ENCODE peak calls at places on chromosomes 12 and 14, in ten cellular contexts. S is stomach; B is CD8-positive, alpha-beta memory T cell; Z is left ventricle myocardium inferior; J is A549; P is neural progenitor cell; Q is fibroblast of lung; H is PC-9; L is DND-41; N is mesendoderm. C is an unnamed sample.

GRCh38 chr12:104555650-104556049 is 98.9 kb downstream of the CHST11 start:
- DNase-seq in N (no peak), Z (no peak), Q (no peak), B (no peak), H (no peak), S (no peak), J (no peak), P (peak; percentile 31), L (no peak), C (peak; percentile 29)

GRCh38 chr12:14260011-14260993 is 105.2 kb upstream of the ATF7IP start:
- DNase-seq in S (peak; percentile 89), L (no peak), Z (peak; percentile 91), H (peak; percentile 94), Q (peak; percentile 98), B (no peak), N (peak; percentile 99), J (peak; percentile 43), P (peak; percentile 93), C (peak; percentile 88)

GRCh38 chr12:87848248-87848868 is 180.8 kb downstream of the C12orf50 start:
- DNase-seq in N (peak; percentile 60), L (no peak), Z (no peak), Q (peak; percentile 58), J (peak; percentile 78), S (no peak), B (peak; percentile 4), P (peak; percentile 66), H (peak; percentile 2), C (no peak)

GRCh38 chr12:80776706-80777105 is 60.0 kb downstream of the MYF5 start:
- DNase-seq in Z (no peak), S (no peak), L (no peak), P (no peak), Q (no peak), N (no peak), H (no peak), B (no peak), J (no peak), C (peak; percentile 13)

GRCh38 chr12:74747305-74747704 is 209.7 kb downstream of the ATXN7L3B start:
- DNase-seq in N (peak; percentile 7), Z (no peak), S (no peak), L (no peak), H (no peak), J (peak; percentile 33), Q (peak; percentile 35), P (no peak), B (no peak), C (no peak)

GRCh38 chr14:98580131-98580678 is 691.8 kb downstream of the BCL11B start:
- DNase-seq in Q (peak; percentile 23), P (peak; percentile 67), H (no peak), Z (no peak), J (no peak), S (no peak), N (peak; percentile 45), B (peak; percentile 14), L (peak; percentile 44), C (peak; percentile 42)

GRCh38 chr12:40171501-40171900 is 53.3 kb upstream of the LRRK2 start:
- DNase-seq in L (no peak), Z (no peak), J (no peak), P (no peak), Q (no peak), S (no peak), H (no peak), N (no peak), B (no peak), C (no peak)

GRCh38 chr12:26452511-26452910 is 257.1 kb downstream of the SSPN start:
- DNase-seq in J (no peak), B (no peak), P (no peak), Z (no peak), Q (no peak), L (no peak), N (peak; percentile 17), S (no peak), H (no peak), C (no peak)

GRCh38 chr12:69290545-69291277 is 51.3 kb downstream of the CPSF6 start:
- DNase-seq in P (peak; percentile 90), L (peak; percentile 77), Q (peak; percentile 69), N (peak; percentile 95), J (peak; percentile 90), H (peak; percentile 67), Z (peak; percentile 57), B (peak; percentile 74), S (peak; percentile 90), C (peak; percentile 36)

GRCh38 chr12:82028772-82029171 is 269.6 kb upstream of the PPFIA2 start:
- DNase-seq in P (no peak), B (no peak), Z (no peak), H (no peak), L (no peak), Q (no peak), J (no peak), N (no peak), S (no peak), C (no peak)

GRCh38 chr12:104306943-104307654 is 3.6 kb downstream of the EID3 start:
- DNase-seq in Z (no peak), J (peak; percentile 62), L (no peak), P (no peak), B (no peak), N (no peak), S (no peak), H (no peak), Q (peak; percentile 20), C (no peak)

GRCh38 chr14:76154539-76155126 is 2.9 kb downstream of the GPATCH2L start:
- DNase-seq in N (peak; percentile 44), J (no peak), S (no peak), P (no peak), Q (no peak), Z (no peak), H (no peak), B (no peak), L (no peak), C (no peak)

GRCh38 chr14:76149196-76149595 is 2.5 kb upstream of the GPATCH2L start:
- DNase-seq in B (no peak), Q (no peak), L (no peak), H (no peak), P (no peak), S (no peak), J (no peak), N (no peak), Z (no peak), C (no peak)

GRCh38 chr14:76151398-76152332 is at the start of gene GPATCH2L:
- DNase-seq in B (peak; percentile 93), J (peak; percentile 88), N (peak; percentile 96), L (peak; percentile 98), Q (peak; percentile 83), S (peak; percentile 96), Z (peak; percentile 96), P (peak; percentile 97), H (peak; percentile 99), C (peak; percentile 62)

GRCh38 chr14:76153919-76154318 is 2.2 kb downstream of the GPATCH2L start:
- DNase-seq in H (no peak), B (no peak), J (no peak), Z (no peak), P (no peak), Q (no peak), S (no peak), L (no peak), N (no peak), C (no peak)

DNA sequence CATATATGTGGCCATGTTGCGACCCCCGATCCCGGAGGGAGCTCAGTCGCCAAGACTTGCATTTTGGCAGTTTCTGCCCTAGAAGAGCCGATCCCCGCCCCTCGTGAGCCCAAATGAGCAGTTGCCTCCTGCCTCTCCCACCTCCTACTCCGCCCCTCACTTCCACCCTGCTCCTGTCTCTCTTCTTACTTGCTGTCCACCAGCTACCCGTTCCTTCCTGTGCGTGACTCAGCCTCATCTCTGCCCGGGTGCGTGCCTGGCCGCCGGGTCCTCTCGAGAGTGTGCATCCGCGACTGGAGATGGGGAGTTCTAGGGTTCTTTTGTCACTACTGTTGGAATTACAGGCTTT is 585 bp downstream of the GPATCH2L start:
- DNase-seq in L (peak; percentile 82), J (peak; percentile 70), P (peak; percentile 72), H (peak; percentile 81), S (peak; percentile 58), B (peak; percentile 66), Q (peak; percentile 88), Z (peak; percentile 44), N (peak; percentile 87), C (peak; percentile 74)
- H3K27ac ChIP-seq in L (peak overlapping the region; percentile 92), J (peak overlapping the region; percentile 80), P (peak overlapping the region; percentile 69), H (peak overlapping the region; percentile 52), S (peak overlapping the region; percentile 87), B (peak overlapping the region; percentile 95), Q (peak overlapping the region; percentile 92), Z (peak overlapping the region; percentile 83), N (no peak overlapping the region), C (peak overlapping the region; percentile 83)

GRCh38 chr14:95290769-95291440 is 28.8 kb downstream of the CLMN start:
- DNase-seq in N (peak; percentile 38), L (no peak), J (no peak), B (no peak), P (no peak), Z (peak; percentile 64), S (peak; percentile 76), H (peak; percentile 27), Q (no peak), C (peak; percentile 18)
- H3K4me1 ChIP-seq in N (no peaks in the 10 kb centered on the region), L (no peaks in the 10 kb centered on the region), J (peaks cover 25% of the 10 kb centered on the region), B (no peaks in the 10 kb centered on the region), P (peaks cover 8% of the 10 kb centered on the region), Z (peaks cover 47% of the 10 kb centered on the region), S (peaks cover 10% of the 10 kb centered on the region), H (peaks cover 11% of the 10 kb centered on the region), Q (peaks cover 9% of the 10 kb centered on the region), C (peaks cover 9% of the 10 kb centered on the region)

GRCh38 chr14:63406341-63406740 is 87.6 kb upstream of the GPHB5 start:
- DNase-seq in Q (no peak), H (no peak), B (no peak), N (no peak), J (no peak), P (no peak), S (no peak), Z (no peak), L (no peak), C (no peak)

GRCh38 chr14:63398952-63399351 is 80.2 kb upstream of the GPHB5 start:
- DNase-seq in P (no peak), S (no peak), Q (no peak), L (no peak), H (no peak), N (no peak), J (no peak), Z (no peak), B (no peak), C (no peak)

GRCh38 chr14:63405715-63406114 is 87.0 kb upstream of the GPHB5 start:
- DNase-seq in S (no peak), L (no peak), Z (no peak), B (no peak), Q (no peak), N (no peak), P (no peak), J (no peak), H (no peak), C (no peak)

DNA sequence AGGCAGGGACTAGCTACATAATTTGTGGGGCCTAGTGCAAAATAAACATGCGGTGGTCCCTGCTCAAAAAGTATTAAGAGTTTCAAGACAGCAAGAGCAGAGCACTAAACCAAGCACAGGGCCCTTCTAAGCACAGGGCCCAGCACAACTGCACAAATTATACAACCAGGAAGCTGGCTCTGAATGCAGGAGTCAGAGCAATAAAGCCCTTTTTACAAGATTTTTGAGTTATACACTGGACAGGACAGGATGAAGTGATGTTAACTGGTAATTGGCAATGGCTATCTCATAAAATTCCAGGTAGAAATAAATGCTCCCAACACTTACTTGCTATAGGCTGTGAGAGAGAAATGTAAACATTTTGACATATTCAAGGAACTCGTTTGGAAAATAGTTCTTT is 86.2 kb upstream of the GPHB5 start:
- DNase-seq in L (no peak), Q (no peak), S (no peak), H (no peak), N (no peak), Z (no peak), P (no peak), J (no peak), B (no peak), C (no peak)
- H3K27ac ChIP-seq in L (no peak overlapping the region), Q (no peak overlapping the region), S (no peak overlapping the region), H (no peak overlapping the region), N (no peak overlapping the region), Z (no peak overlapping the region), P (peak overlapping the region; percentile 22), J (no peak overlapping the region), B (no peak overlapping the region), C (no peak overlapping the region)

GRCh38 chr14:35401853-35402252 is 2.7 kb downstream of the NFKBIA start:
- DNase-seq in Z (peak; percentile 42), J (no peak), P (no peak), Q (no peak), B (no peak), H (no peak), L (no peak), N (no peak), S (no peak), C (no peak)
- H3K4me1 ChIP-seq in Z (peaks cover 90% of the 10 kb centered on the region), J (peaks cover 74% of the 10 kb centered on the region), P (peaks cover 7% of the 10 kb centered on the region), Q (peaks cover 14% of the 10 kb centered on the region), B (peaks cover 51% of the 10 kb centered on the region), H (peaks cover 55% of the 10 kb centered on the region), L (peaks cover 48% of the 10 kb centered on the region), N (peaks cover 28% of the 10 kb centered on the region), S (peaks cover 61% of the 10 kb centered on the region), C (peaks cover 20% of the 10 kb centered on the region)

C was measured in foreskin keratinocyte.